ENCODE peak calls at places on chromosome 4, in eight cellular contexts. S, E, B, Y, M, K, U and Z are unnamed samples.

GRCh38 chr4:1593881-1594345 is 90.2 kb downstream of the FAM53A start:
- DNase-seq in S (no peak), E (no peak), B (no peak), Y (no peak), M (no peak), K (no peak), U (no peak), Z (no peak)

GRCh38 chr4:121950212-121950679 is 1.6 kb downstream of the TRPC3 start:
- DNase-seq in S (peak; percentile 75), E (peak; percentile 38), B (peak; percentile 87), Y (no peak), M (peak; percentile 35), K (peak; percentile 55), U (peak; percentile 84), Z (peak; percentile 92)

GRCh38 chr4:174154455-174154854 is 129.0 kb downstream of the FBXO8 start:
- DNase-seq in S (no peak), E (peak; percentile 13), B (no peak), Y (no peak), M (no peak), K (peak; percentile 43), U (no peak), Z (peak; percentile 69)

GRCh38 chr4:1113311-1114009 is at the start of gene RNF212:
- DNase-seq in S (no peak), E (peak; percentile 49), B (peak; percentile 38), Y (no peak), M (no peak), K (peak; percentile 49), U (peak; percentile 36), Z (peak; percentile 32)

GRCh38 chr4:73520821-73521220 is 39.3 kb downstream of the AFM start:
- DNase-seq in S (no peak), E (no peak), B (no peak), Y (no peak), M (no peak), K (peak; percentile 24), U (no peak), Z (no peak)

GRCh38 chr4:41426523-41426922 is 111.4 kb upstream of the LIMCH1 start:
- DNase-seq in S (no peak), E (no peak), B (no peak), Y (no peak), M (no peak), K (no peak), U (no peak), Z (no peak)

GRCh38 chr4:180664766-180665368 is 1578.3 kb upstream of the TENM3 start:
- DNase-seq in S (peak; percentile 70), E (peak; percentile 30), B (peak; percentile 94), Y (no peak), M (peak; percentile 68), K (peak; percentile 81), U (peak; percentile 56), Z (peak; percentile 91)

GRCh38 chr4:109574443-109574850 is 14.4 kb downstream of the MCUB start:
- DNase-seq in S (no peak), E (no peak), B (no peak), Y (no peak), M (no peak), K (peak; percentile 53), U (no peak), Z (peak; percentile 48)

GRCh38 chr4:92121099-92121498 is 182.7 kb upstream of the GRID2 start:
- DNase-seq in S (peak; percentile 5), E (no peak), B (no peak), Y (no peak), M (peak; percentile 10), K (no peak), U (no peak), Z (peak; percentile 39)

GRCh38 chr4:76783836-76784235 is 114.1 kb downstream of the SOWAHB start:
- DNase-seq in S (no peak), E (no peak), B (no peak), Y (no peak), M (no peak), K (no peak), U (no peak), Z (no peak)

GRCh38 chr4:41258783-41259182 is 2.1 kb downstream of the UCHL1 start:
- DNase-seq in S (no peak), E (peak; percentile 21), B (peak; percentile 50), Y (no peak), M (peak; percentile 24), K (peak; percentile 70), U (no peak), Z (peak; percentile 39)

GRCh38 chr4:114271031-114271430 is 291.6 kb upstream of the ARSJ start:
- DNase-seq in S (no peak), E (no peak), B (no peak), Y (no peak), M (no peak), K (no peak), U (no peak), Z (no peak)

GRCh38 chr4:126991965-126992364 is 640.8 kb upstream of the INTU start:
- DNase-seq in S (no peak), E (no peak), B (no peak), Y (no peak), M (no peak), K (no peak), U (no peak), Z (no peak)

GRCh38 chr4:150540959-150541360 is 41.0 kb upstream of the MAB21L2 start:
- DNase-seq in S (no peak), E (no peak), B (no peak), Y (no peak), M (no peak), K (no peak), U (no peak), Z (no peak)

GRCh38 chr4:116180056-116180690 is 905.2 kb downstream of the TRAM1L1 start:
- DNase-seq in S (no peak), E (no peak), B (no peak), Y (no peak), M (no peak), K (peak; percentile 9), U (no peak), Z (no peak)

GRCh38 chr4:76607266-76607799 is 172.3 kb downstream of the SHROOM3 start:
- DNase-seq in S (no peak), E (no peak), B (no peak), Y (no peak), M (no peak), K (no peak), U (no peak), Z (peak; percentile 59)

GRCh38 chr4:139761461-139761860 is 95.8 kb downstream of the MGST2 start:
- DNase-seq in S (no peak), E (no peak), B (no peak), Y (no peak), M (no peak), K (peak; percentile 31), U (no peak), Z (no peak)

GRCh38 chr4:3765271-3766206 is 646 bp upstream of the ADRA2C start:
- DNase-seq in S (peak; percentile 20), E (no peak), B (peak; percentile 58), Y (peak; percentile 62), M (no peak), K (peak; percentile 56), U (no peak), Z (peak; percentile 61)

GRCh38 chr4:177558995-177559394 is 116.8 kb upstream of the AGA start:
- DNase-seq in S (no peak), E (no peak), B (no peak), Y (no peak), M (no peak), K (no peak), U (no peak), Z (no peak)

GRCh38 chr4:11488657-11489448 is 60.2 kb upstream of the HS3ST1 start:
- DNase-seq in S (no peak), E (no peak), B (no peak), Y (no peak), M (no peak), K (no peak), U (no peak), Z (no peak)

GRCh38 chr4:73922317-73922716 is 53.1 kb downstream of the CXCL1 start:
- DNase-seq in S (no peak), E (no peak), B (no peak), Y (no peak), M (no peak), K (no peak), U (no peak), Z (no peak)

GRCh38 chr4:1985287-1985686 is 23.5 kb downstream of the NELFA start:
- DNase-seq in S (no peak), E (no peak), B (no peak), Y (no peak), M (no peak), K (no peak), U (no peak), Z (no peak)

GRCh38 chr4:134636332-134637055 is 434.9 kb upstream of the PABPC4L start:
- DNase-seq in S (no peak), E (no peak), B (no peak), Y (no peak), M (no peak), K (no peak), U (no peak), Z (no peak)

GRCh38 chr4:25677157-25677556 is 21.5 kb downstream of the SLC34A2 start:
- DNase-seq in S (no peak), E (no peak), B (no peak), Y (no peak), M (no peak), K (no peak), U (no peak), Z (no peak)
- TF ChIP-seq CTCF in S (no peak), E (no peak), B (no peak), Y (no peak), M (no peak), K (no peak), U (no peak), Z (no peak)

GRCh38 chr4:141647982-141648381 is 11.6 kb downstream of the IL15 start:
- DNase-seq in S (no peak), E (no peak), B (no peak), Y (no peak), M (no peak), K (no peak), U (no peak), Z (no peak)
- H3K4me1 ChIP-seq in S (peaks cover 16% of the 10 kb centered on the region), E (no peaks in the 10 kb centered on the region), B (peaks cover 7% of the 10 kb centered on the region), Y (peaks cover 64% of the 10 kb centered on the region), M (no peaks in the 10 kb centered on the region), K (peaks cover 69% of the 10 kb centered on the region), U (no peaks in the 10 kb centered on the region), Z (no peaks in the 10 kb centered on the region)

GRCh38 chr4:42578187-42578586 is 78.7 kb downstream of the ATP8A1 start:
- DNase-seq in S (no peak), E (no peak), B (no peak), Y (no peak), M (no peak), K (no peak), U (no peak), Z (no peak)
- TF ChIP-seq CTCF in S (no peak), E (no peak), B (no peak), Y (no peak), M (no peak), K (no peak), U (no peak), Z (no peak)

GRCh38 chr4:87026795-87027495 is 92.1 kb downstream of the AFF1 start:
- DNase-seq in S (no peak), E (no peak), B (no peak), Y (no peak), M (no peak), K (no peak), U (no peak), Z (no peak)

GRCh38 chr4:87030124-87030523 is 95.3 kb downstream of the AFF1 start:
- DNase-seq in S (no peak), E (no peak), B (no peak), Y (no peak), M (no peak), K (no peak), U (no peak), Z (no peak)

GRCh38 chr4:87030606-87031441 is 96.0 kb downstream of the AFF1 start:
- DNase-seq in S (no peak), E (no peak), B (peak; percentile 35), Y (no peak), M (no peak), K (no peak), U (no peak), Z (peak; percentile 70)

GRCh38 chr4:87031946-87032345 is 97.1 kb downstream of the AFF1 start:
- DNase-seq in S (no peak), E (no peak), B (no peak), Y (no peak), M (no peak), K (no peak), U (no peak), Z (peak; percentile 42)

GRCh38 chr4:87029356-87029755 is 94.5 kb downstream of the AFF1 start:
- DNase-seq in S (peak; percentile 62), E (peak; percentile 63), B (peak; percentile 72), Y (no peak), M (no peak), K (no peak), U (no peak), Z (no peak)
- H3K4me1 ChIP-seq in S (peaks cover 99% of the 10 kb centered on the region), E (peaks cover 53% of the 10 kb centered on the region), B (peaks cover 84% of the 10 kb centered on the region), Y (peaks cover 82% of the 10 kb centered on the region), M (peaks cover 45% of the 10 kb centered on the region), K (peaks cover 73% of the 10 kb centered on the region), U (peaks cover 95% of the 10 kb centered on the region), Z (peaks cover 64% of the 10 kb centered on the region)